ENCODE peak calls at places on chromosome 17, in five cellular contexts. B, V, W, F and G are unnamed samples.

GRCh38 chr17:36149296-36149820 is 27.1 kb downstream of the TBC1D3B start:
- DNase-seq in B (no peak), V (no peak), W (peak), F (no peak), G (no peak)

GRCh38 chr17:46884552-46884951 is 33.2 kb downstream of the WNT9B start:
- DNase-seq in B (no peak), V (no peak), W (no peak), F (no peak), G (no peak)

GRCh38 chr17:64074704-64075484 is 54.5 kb upstream of the ICAM2 start:
- DNase-seq in B (no peak), V (peak), W (no peak), F (no peak), G (no peak)

GRCh38 chr17:45906927-45907622 is 12.7 kb downstream of the MAPT start:
- DNase-seq in B (no peak), V (no peak), W (no peak), F (no peak), G (no peak)

GRCh38 chr17:11871773-11872172 is 125.5 kb downstream of the ZNF18 start:
- DNase-seq in B (no peak), V (no peak), W (peak), F (no peak), G (no peak)

GRCh38 chr17:17769869-17770361 is 66.9 kb downstream of the SREBF1 start:
- DNase-seq in B (no peak), V (no peak), W (no peak), F (no peak), G (no peak)

GRCh38 chr17:6070895-6071511 is 824 bp downstream of the WSCD1 start:
- DNase-seq in B (no peak), V (no peak), W (no peak), F (no peak), G (no peak)

GRCh38 chr17:7262192-7263070 is at the start of gene CLDN7:
- DNase-seq in B (peak), V (no peak), W (no peak), F (no peak), G (no peak)

GRCh38 chr17:57316361-57316760 is 60.0 kb downstream of the MSI2 start:
- DNase-seq in B (no peak), V (no peak), W (no peak), F (no peak), G (no peak)

GRCh38 chr17:18963126-18964017 is 11.4 kb downstream of the SLC5A10 start:
- DNase-seq in B (no peak), V (no peak), W (no peak), F (no peak), G (no peak)

GRCh38 chr17:5826384-5826783 is 242.1 kb upstream of the NLRP1 start:
- DNase-seq in B (no peak), V (no peak), W (no peak), F (no peak), G (no peak)

GRCh38 chr17:55198690-55199370 is 65.9 kb upstream of the HLF start:
- DNase-seq in B (no peak), V (no peak), W (no peak), F (no peak), G (no peak)

GRCh38 chr17:55735784-55736405 is 13.2 kb upstream of the TMEM100 start:
- DNase-seq in B (no peak), V (peak), W (peak), F (no peak), G (no peak)

GRCh38 chr17:42979511-42980273 is at the start of gene PTGES3L:
- DNase-seq in B (no peak), V (peak), W (peak), F (peak), G (peak)

GRCh38 chr17:30530346-30531025 is 53.3 kb downstream of the GOSR1 start:
- DNase-seq in B (no peak), V (no peak), W (no peak), F (no peak), G (no peak)

GRCh38 chr17:79794659-79795511 is 2.0 kb downstream of the CBX8 start:
- DNase-seq in B (no peak), V (no peak), W (no peak), F (no peak), G (no peak)

GRCh38 chr17:31696184-31696602 is 162.9 kb downstream of the COPRS start:
- DNase-seq in B (no peak), V (peak), W (no peak), F (no peak), G (no peak)

GRCh38 chr17:37770631-37771518 is 26.0 kb upstream of the HNF1B start:
- DNase-seq in B (no peak), V (peak), W (peak), F (no peak), G (no peak)

GRCh38 chr17:43468746-43469544 is 14.8 kb upstream of the DHX8 start:
- DNase-seq in B (no peak), V (peak), W (no peak), F (no peak), G (no peak)

GRCh38 chr17:80879723-80880649 is 111.7 kb upstream of the CHMP6 start:
- DNase-seq in B (no peak), V (no peak), W (no peak), F (no peak), G (no peak)

GRCh38 chr17:79935197-79935844 is 96.1 kb upstream of the CBX4 start:
- DNase-seq in B (no peak), V (no peak), W (no peak), F (no peak), G (no peak)

GRCh38 chr17:50081757-50082156 is 13.4 kb upstream of the PDK2 start:
- DNase-seq in B (no peak), V (no peak), W (no peak), F (no peak), G (no peak)

GRCh38 chr17:77141846-77142449 is 1.2 kb downstream of the SEC14L1 start:
- DNase-seq in B (no peak), V (no peak), W (no peak), F (no peak), G (no peak)

GRCh38 chr17:73378974-73379470 is 67.2 kb upstream of the CDC42EP4 start:
- DNase-seq in B (no peak), V (no peak), W (no peak), F (no peak), G (no peak)

GRCh38 chr17:296906-297690 is 55.5 kb downstream of the RPH3AL start:
- DNase-seq in B (no peak), V (no peak), W (no peak), F (no peak), G (no peak)

GRCh38 chr17:51595965-51596364 is 335.6 kb downstream of the UTP18 start:
- DNase-seq in B (no peak), V (no peak), W (no peak), F (no peak), G (no peak)

GRCh38 chr17:51472670-51473069 is 212.3 kb downstream of the UTP18 start:
- DNase-seq in B (no peak), V (no peak), W (no peak), F (no peak), G (no peak)

GRCh38 chr17:68387485-68387884 is 69.8 kb downstream of the WIPI1 start:
- DNase-seq in B (no peak), V (no peak), W (no peak), F (no peak), G (no peak)

GRCh38 chr17:38418693-38419507 is 9.4 kb upstream of the ARHGAP23 start:
- DNase-seq in B (no peak), V (no peak), W (no peak), F (no peak), G (no peak)

GRCh38 chr17:27566673-27567562 is 64.1 kb upstream of the LGALS9 start:
- DNase-seq in B (no peak), V (no peak), W (no peak), F (no peak), G (no peak)

GRCh38 chr17:58247511-58248363 is 9.4 kb downstream of the LPO start:
- DNase-seq in B (no peak), V (no peak), W (no peak), F (no peak), G (no peak)

GRCh38 chr17:14428640-14429029 is 127.8 kb downstream of the HS3ST3B1 start:
- DNase-seq in B (no peak), V (no peak), W (no peak), F (no peak), G (no peak)

GRCh38 chr17:66420961-66421371 is 118.6 kb downstream of the PRKCA start:
- DNase-seq in B (no peak), V (peak), W (no peak), F (no peak), G (no peak)

GRCh38 chr17:62807812-62808575 is at the start of gene MARCHF10:
- DNase-seq in B (no peak), V (no peak), W (peak), F (peak), G (peak)

GRCh38 chr17:70296456-70296855 is 127.1 kb downstream of the KCNJ2 start:
- DNase-seq in B (no peak), V (no peak), W (no peak), F (no peak), G (no peak)

GRCh38 chr17:20066253-20066652 is 57.1 kb downstream of the SPECC1 start:
- DNase-seq in B (no peak), V (no peak), W (no peak), F (no peak), G (no peak)
- TF ChIP-seq TAF1 in B (no peak), V (no peak), W (no peak), F (no peak), G (no peak)

GRCh38 chr17:1733759-1734158 is 8.9 kb upstream of the SERPINF2 start:
- DNase-seq in B (no peak), V (no peak), W (no peak), F (no peak), G (no peak)

GRCh38 chr17:1735834-1736347 is 6.8 kb upstream of the SERPINF2 start:
- DNase-seq in B (no peak), V (peak), W (no peak), F (no peak), G (no peak)

GRCh38 chr17:1737531-1738291 is 5.0 kb upstream of the SERPINF2 start:
- DNase-seq in B (no peak), V (no peak), W (no peak), F (no peak), G (no peak)

GRCh38 chr17:1735418-1735817 is 7.3 kb upstream of the SERPINF2 start:
- DNase-seq in B (no peak), V (no peak), W (no peak), F (no peak), G (no peak)

GRCh38 chr17:1736348-1737281 is 6.1 kb upstream of the SERPINF2 start:
- DNase-seq in B (no peak), V (peak), W (peak), F (peak), G (peak)
- TF ChIP-seq POLR2AphosphoS5 in B (no peak), V (peak), W (peak), F (no peak), G (peak)

GRCh38 chr17:60598001-60598736 is 1.8 kb upstream of the PPM1D start:
- DNase-seq in B (no peak), V (no peak), W (no peak), F (no peak), G (no peak)

GRCh38 chr17:60599220-60599619 is 773 bp upstream of the PPM1D start:
- DNase-seq in B (no peak), V (no peak), W (no peak), F (no peak), G (no peak)

GRCh38 chr17:60600490-60601431 is 768 bp downstream of the PPM1D start:
- DNase-seq in B (no peak), V (peak), W (peak), F (peak), G (no peak)

GRCh38 chr17:60601443-60602384 is 1.7 kb downstream of the PPM1D start:
- DNase-seq in B (no peak), V (peak), W (peak), F (no peak), G (no peak)

GRCh38 chr17:60599620-60600489 is at the start of gene PPM1D:
- DNase-seq in B (peak), V (peak), W (peak), F (peak), G (peak)
- TF ChIP-seq POLR2A in B (peak), V (peak), W (peak), F (peak), G (peak)

DNA sequence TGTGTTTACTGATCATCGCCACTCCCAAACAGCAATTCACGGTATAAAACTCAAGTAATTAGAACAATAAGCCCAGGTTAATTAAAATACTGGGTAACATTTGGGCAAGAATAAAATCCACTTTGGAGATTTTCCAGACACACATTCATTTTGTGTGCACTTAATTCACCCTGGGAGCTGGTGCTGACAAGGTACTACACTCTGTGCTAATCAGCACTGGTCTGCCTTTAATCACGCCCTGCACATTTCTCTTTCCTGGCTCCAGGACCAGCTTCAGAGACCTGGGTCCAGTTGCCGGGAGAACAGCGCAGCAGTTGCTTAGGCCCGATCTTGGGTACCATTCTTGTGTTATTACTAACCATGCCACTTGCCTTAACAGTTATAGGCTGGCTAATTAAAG is 23.6 kb upstream of the ASIC2 start:
- DNase-seq in B (no peak), V (no peak), W (no peak), F (no peak), G (no peak)
- TF ChIP-seq TAF1 in B (no peak), V (no peak), W (no peak), F (no peak), G (no peak)

DNA sequence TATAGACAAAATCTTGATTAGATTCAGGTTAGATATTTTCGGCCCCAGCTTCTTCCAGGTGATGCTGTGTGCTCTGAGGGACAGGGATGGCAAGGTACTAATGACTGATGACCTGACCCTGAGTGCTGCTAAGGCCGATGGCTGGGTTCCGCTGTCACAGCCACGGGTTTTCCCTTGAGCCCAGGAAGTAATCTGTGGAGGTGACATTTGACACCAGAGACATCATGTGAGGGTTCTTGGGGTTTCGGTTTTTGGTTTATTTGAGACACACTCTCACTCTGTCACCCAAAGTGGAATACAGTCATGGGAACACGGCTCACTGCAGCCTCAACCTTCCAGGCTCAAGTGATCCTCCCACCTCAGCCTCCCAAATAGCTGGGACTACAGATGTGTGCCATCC is 9.8 kb downstream of the OTOP3 start:
- DNase-seq in B (no peak), V (no peak), W (no peak), F (no peak), G (no peak)
- TF ChIP-seq POLR2AphosphoS5 in B (no peak), V (no peak), W (no peak), F (no peak), G (no peak)

DNA sequence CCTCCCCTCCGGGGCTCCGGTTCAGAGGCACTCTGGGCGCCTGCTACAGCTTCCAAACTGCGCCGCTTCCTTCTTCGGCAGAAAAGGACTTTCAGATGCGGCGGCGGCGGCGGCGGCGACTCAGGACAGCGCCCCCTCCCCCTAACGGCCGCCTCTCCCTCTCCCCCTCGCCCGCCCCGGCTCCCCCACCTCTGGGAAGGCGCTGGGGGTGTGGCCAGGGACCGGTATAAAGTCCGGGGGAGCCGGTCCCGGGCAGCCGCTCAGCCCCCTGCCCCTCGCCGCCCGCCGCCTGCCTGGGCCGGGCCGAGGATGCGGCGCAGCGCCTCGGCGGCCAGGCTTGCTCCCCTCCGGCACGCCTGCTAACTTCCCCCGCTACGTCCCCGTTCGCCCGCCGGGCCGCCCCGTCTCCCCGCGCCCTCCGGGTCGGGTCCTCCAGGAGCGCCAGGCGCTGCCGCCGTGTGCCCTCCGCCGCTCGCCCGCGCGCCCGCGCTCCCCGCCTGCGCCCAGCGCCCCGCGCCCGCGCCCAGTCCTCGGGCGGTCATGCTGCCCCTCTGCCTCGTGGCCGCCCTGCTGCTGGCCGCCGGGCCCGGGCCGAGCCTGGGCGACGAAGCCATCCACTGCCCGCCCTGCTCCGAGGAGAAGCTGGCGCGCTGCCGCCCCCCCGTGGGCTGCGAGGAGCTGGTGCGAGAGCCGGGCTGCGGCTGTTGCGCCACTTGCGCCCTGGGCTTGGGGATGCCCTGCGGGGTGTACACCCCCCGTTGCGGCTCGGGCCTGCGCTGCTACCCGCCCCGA is at the start of gene IGFBP4:
- DNase-seq in B (no peak), V (peak), W (peak), F (peak), G (peak)
- TF ChIP-seq POLR2A in B (no peak), V (no peak), W (peak), F (no peak), G (no peak)